ENCODE peak calls at places on chromosomes 11 and 22, in five cellular contexts. I is heart left ventricle, Q is A549, A is DND-41, Z is body of pancreas. W is an unnamed sample.

GRCh38 chr11:128398517-128399152 is 188.7 kb downstream of the ETS1 start:
- DNase-seq in Z (no peak), A (no peak), I (no peak), Q (no peak), W (no peak)

GRCh38 chr11:66489636-66490035 is 9.4 kb downstream of the DPP3 start:
- DNase-seq in Q (no peak), Z (no peak), I (no peak), A (no peak), W (no peak)

GRCh38 chr11:68927280-68928107 is 23.8 kb downstream of the IGHMBP2 start:
- DNase-seq in I (no peak), Z (no peak), A (no peak), Q (no peak), W (no peak)

GRCh38 chr11:64179221-64179620 is 6.8 kb upstream of the STIP1 start:
- DNase-seq in A (no peak), I (no peak), Z (no peak), Q (no peak), W (no peak)

GRCh38 chr11:70073188-70073817 is 4.8 kb upstream of the ANO1 start:
- DNase-seq in I (peak; percentile 47), Q (no peak), A (no peak), Z (no peak), W (no peak)

GRCh38 chr11:105935791-105936190 is 86.2 kb downstream of the MSANTD4 start:
- DNase-seq in Z (no peak), Q (no peak), I (no peak), A (no peak), W (no peak)

GRCh38 chr11:81036168-81036870 is 1595.5 kb upstream of the TENM4 start:
- DNase-seq in I (no peak), Q (no peak), A (no peak), Z (no peak), W (no peak)

GRCh38 chr11:39174228-39174627 is 2285.2 kb downstream of the LRRC4C start:
- DNase-seq in Z (no peak), I (no peak), A (no peak), Q (no peak), W (no peak)

GRCh38 chr11:92406472-92406871 is 181.9 kb downstream of the FAT3 start:
- DNase-seq in A (no peak), I (no peak), Q (no peak), Z (no peak), W (no peak)

GRCh38 chr11:30328676-30329075 is 5.8 kb downstream of the ARL14EP start:
- DNase-seq in Z (no peak), A (no peak), Q (no peak), I (no peak), W (no peak)

DNA sequence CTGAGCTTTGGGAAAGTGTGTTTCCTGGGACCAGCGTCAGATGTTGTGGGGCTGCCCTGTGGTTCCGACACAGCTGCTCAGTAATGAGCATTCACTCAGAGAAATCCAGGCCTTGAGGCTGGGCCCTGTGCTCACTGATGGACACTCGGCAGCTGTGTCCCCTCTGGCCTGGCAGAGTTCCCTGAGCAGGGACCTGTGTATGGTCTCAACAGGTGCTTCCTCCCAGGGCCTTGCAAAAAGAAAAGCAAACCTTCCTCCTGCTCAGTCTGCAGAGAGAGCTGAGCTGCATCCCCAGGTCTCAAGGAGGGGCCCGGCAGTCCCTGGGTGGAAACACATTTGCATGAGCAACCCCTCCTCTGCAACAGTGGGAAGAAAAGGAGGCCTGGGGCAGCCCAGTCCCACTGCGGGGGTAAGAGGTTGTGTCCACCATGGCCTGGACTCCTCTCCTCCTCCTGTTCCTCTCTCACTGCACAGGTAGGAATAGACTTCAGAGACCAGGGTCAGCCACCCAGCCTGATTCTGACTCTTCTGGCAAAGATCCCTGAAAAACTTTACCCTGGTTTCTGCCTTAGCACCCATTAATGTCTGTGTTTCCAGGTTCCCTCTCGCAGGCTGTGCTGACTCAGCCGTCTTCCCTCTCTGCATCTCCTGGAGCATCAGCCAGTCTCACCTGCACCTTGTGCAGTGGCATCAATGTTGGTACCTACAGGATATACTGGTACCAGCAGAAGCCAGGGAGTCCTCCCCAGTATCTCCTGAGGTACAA is 131.2 kb downstream of the VPREB1 start:
- DNase-seq in A (no peak), Q (no peak), Z (peak; percentile 28), I (no peak), W (no peak)
- H3K4me1 ChIP-seq in A (no peaks in the 10 kb centered on the region), Q (no peaks in the 10 kb centered on the region), Z (no peaks in the 10 kb centered on the region), I (no peaks in the 10 kb centered on the region), W (no peaks in the 10 kb centered on the region)

DNA sequence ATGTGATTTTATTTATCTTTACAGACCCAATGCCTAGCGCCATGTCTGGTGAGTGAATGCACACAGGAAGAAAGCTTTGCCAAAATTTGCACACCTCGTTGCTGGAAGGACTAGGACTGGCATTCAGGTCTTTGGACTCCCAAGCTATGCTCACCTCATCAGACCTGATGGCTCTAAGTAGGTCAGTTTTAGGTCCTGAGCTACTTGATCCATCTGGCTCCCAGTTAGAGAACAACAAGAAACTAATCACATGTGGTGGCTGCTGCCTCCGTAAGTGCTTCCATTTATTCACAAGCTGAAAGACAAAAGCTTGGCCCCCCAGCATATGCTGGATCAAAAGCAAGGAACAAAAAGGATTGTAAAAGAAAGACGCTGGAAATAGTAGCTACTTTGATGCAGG is 269.0 kb downstream of the KIRREL3 start:
- DNase-seq in A (no peak), I (no peak), Z (no peak), Q (no peak), W (no peak)
- H3K9me3 ChIP-seq in A (no peaks in the 10 kb centered on the region), I (no peaks in the 10 kb centered on the region), Z (no peaks in the 10 kb centered on the region), Q (no peaks in the 10 kb centered on the region), W (no peaks in the 10 kb centered on the region)

GRCh38 chr11:111413849-111414248 is 34.8 kb upstream of the POU2AF1 start:
- DNase-seq in Q (no peak), I (no peak), Z (no peak), A (no peak), W (no peak)

GRCh38 chr11:111410951-111411350 is 31.9 kb upstream of the POU2AF1 start:
- DNase-seq in A (no peak), I (no peak), Z (no peak), Q (no peak), W (no peak)

GRCh38 chr11:111409915-111410314 is 30.8 kb upstream of the POU2AF1 start:
- DNase-seq in Q (no peak), A (no peak), I (no peak), Z (no peak), W (no peak)

GRCh38 chr11:111412293-111412692 is 33.2 kb upstream of the POU2AF1 start:
- DNase-seq in Q (no peak), Z (no peak), A (no peak), I (no peak), W (no peak)

DNA sequence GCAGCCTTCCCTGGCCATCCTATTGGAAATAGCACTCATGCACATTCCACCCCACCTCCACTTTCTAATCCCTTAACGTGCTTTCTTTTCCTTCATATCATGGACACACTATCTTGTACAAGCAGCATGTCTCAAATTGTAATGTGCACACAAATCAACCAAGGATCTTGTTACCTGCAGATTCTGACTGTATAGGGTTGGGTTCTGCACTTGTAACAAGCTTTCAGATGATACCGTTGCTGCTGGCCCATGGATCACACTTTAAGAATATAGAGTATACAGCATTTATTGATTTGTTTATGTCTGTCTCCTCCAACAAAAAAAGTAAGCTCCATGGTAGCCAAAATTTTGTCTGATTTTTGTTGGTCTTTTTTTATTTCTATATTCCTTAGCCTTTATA is 32.4 kb upstream of the POU2AF1 start:
- DNase-seq in I (no peak), Q (no peak), Z (no peak), A (no peak), W (no peak)
- H3K4me3 ChIP-seq in I (no peak overlapping the region), Q (no peak overlapping the region), Z (no peak overlapping the region), A (no peak overlapping the region), W (no peak overlapping the region)

GRCh38 chr11:12750181-12750580 is 76.0 kb downstream of the TEAD1 start:
- DNase-seq in I (no peak), Q (no peak), A (no peak), Z (no peak), W (no peak)
- H3K4me1 ChIP-seq in I (peaks cover 14% of the 10 kb centered on the region), Q (peaks cover 80% of the 10 kb centered on the region), A (peaks cover 8% of the 10 kb centered on the region), Z (peaks cover 32% of the 10 kb centered on the region), W (no peaks in the 10 kb centered on the region)